ENCODE peak calls at places on chromosomes 11 and 22, in four cellular contexts. One of them, this sample, is unnamed.

GRCh38 chr11:8022876-8023275 is 35.7 kb downstream of the EIF3F start:
- DNase-seq in thoracic aorta: no peak
- DNase-seq in endodermal cell: no peak
- DNase-seq in heart left ventricle: no peak
- DNase-seq in this sample: no peak

GRCh38 chr11:104134760-104135159 is 29.2 kb downstream of the PDGFD start:
- DNase-seq in heart left ventricle: no peak
- DNase-seq in thoracic aorta: no peak
- DNase-seq in endodermal cell: no peak
- DNase-seq in this sample: no peak

GRCh38 chr22:47022075-47022473 is 259.6 kb downstream of the TBC1D22A start:
- DNase-seq in thoracic aorta: no peak
- DNase-seq in heart left ventricle: no peak
- DNase-seq in endodermal cell: no peak
- DNase-seq in this sample: no peak

GRCh38 chr22:26536056-26536761 is 23.9 kb upstream of the TFIP11 start:
- DNase-seq in endodermal cell: no peak
- DNase-seq in thoracic aorta: no peak
- DNase-seq in heart left ventricle: no peak
- DNase-seq in this sample: no peak

GRCh38 chr11:133560467-133560866 is 28.2 kb upstream of the OPCML start:
- DNase-seq in thoracic aorta: no peak
- DNase-seq in endodermal cell: no peak
- DNase-seq in heart left ventricle: no peak
- DNase-seq in this sample: no peak

GRCh38 chr11:8224161-8224591 is 39.5 kb downstream of the LMO1 start:
- DNase-seq in heart left ventricle: no peak
- DNase-seq in thoracic aorta: no peak
- DNase-seq in endodermal cell: no peak
- DNase-seq in this sample: no peak

GRCh38 chr22:37060801-37061610 is 9.5 kb downstream of the KCTD17 start:
- DNase-seq in heart left ventricle: no peak
- DNase-seq in thoracic aorta: no peak
- DNase-seq in endodermal cell: no peak
- DNase-seq in this sample: no peak

GRCh38 chr22:47356433-47357011 is 594.1 kb downstream of the TBC1D22A start:
- DNase-seq in endodermal cell: no peak
- DNase-seq in heart left ventricle: no peak
- DNase-seq in thoracic aorta: no peak
- DNase-seq in this sample: peak; percentile 73

GRCh38 chr22:37340331-37341262 is 58.3 kb downstream of the CYTH4 start:
- DNase-seq in thoracic aorta: no peak
- DNase-seq in heart left ventricle: no peak
- DNase-seq in endodermal cell: peak; percentile 78
- DNase-seq in this sample: no peak

GRCh38 chr22:24525416-24526037 is 29.4 kb downstream of the GUCD1 start:
- DNase-seq in heart left ventricle: peak; percentile 66
- DNase-seq in thoracic aorta: peak; percentile 28
- DNase-seq in endodermal cell: peak; percentile 95
- DNase-seq in this sample: peak; percentile 73

GRCh38 chr11:130522284-130522961 is 74.0 kb downstream of the ADAMTS15 start:
- DNase-seq in endodermal cell: peak; percentile 95
- DNase-seq in heart left ventricle: peak; percentile 93
- DNase-seq in thoracic aorta: peak; percentile 85
- DNase-seq in this sample: peak; percentile 83

GRCh38 chr22:47328550-47329243 is 566.2 kb downstream of the TBC1D22A start:
- DNase-seq in thoracic aorta: no peak
- DNase-seq in endodermal cell: no peak
- DNase-seq in heart left ventricle: no peak
- DNase-seq in this sample: no peak

GRCh38 chr11:109644158-109644557 is 222.2 kb downstream of the C11orf87 start:
- DNase-seq in endodermal cell: no peak
- DNase-seq in heart left ventricle: peak; percentile 57
- DNase-seq in thoracic aorta: no peak
- DNase-seq in this sample: peak; percentile 11

GRCh38 chr11:108635106-108635505 is 29.8 kb upstream of the DDX10 start:
- DNase-seq in heart left ventricle: no peak
- DNase-seq in thoracic aorta: no peak
- DNase-seq in endodermal cell: no peak
- DNase-seq in this sample: no peak

GRCh38 chr22:25749420-25750169 is 7.6 kb downstream of the MYO18B start:
- DNase-seq in thoracic aorta: no peak
- DNase-seq in endodermal cell: no peak
- DNase-seq in heart left ventricle: no peak
- DNase-seq in this sample: no peak

GRCh38 chr11:86955674-86956522 is 703 bp upstream of the FZD4 start:
- DNase-seq in thoracic aorta: peak; percentile 38
- DNase-seq in endodermal cell: peak; percentile 94
- DNase-seq in heart left ventricle: peak; percentile 90
- DNase-seq in this sample: peak; percentile 87

GRCh38 chr11:121437018-121437685 is 15.0 kb upstream of the SORL1 start:
- DNase-seq in thoracic aorta: no peak
- DNase-seq in heart left ventricle: no peak
- DNase-seq in endodermal cell: no peak
- DNase-seq in this sample: no peak

GRCh38 chr11:124879999-124880611 is 14.9 kb downstream of the ROBO3 start:
- DNase-seq in thoracic aorta: no peak
- DNase-seq in endodermal cell: peak; percentile 32
- DNase-seq in heart left ventricle: peak; percentile 18
- DNase-seq in this sample: no peak

GRCh38 chr11:111604392-111605009 is 2.3 kb downstream of the SIK2 start:
- DNase-seq in endodermal cell: no peak
- DNase-seq in thoracic aorta: no peak
- DNase-seq in heart left ventricle: no peak
- DNase-seq in this sample: no peak

GRCh38 chr11:59545179-59546020 is 34.1 kb downstream of the OR4D9 start:
- DNase-seq in thoracic aorta: no peak
- DNase-seq in heart left ventricle: no peak
- DNase-seq in endodermal cell: no peak
- DNase-seq in this sample: no peak

GRCh38 chr11:65965986-65966762 is 4.6 kb downstream of the SART1 start:
- DNase-seq in thoracic aorta: no peak
- DNase-seq in endodermal cell: no peak
- DNase-seq in heart left ventricle: no peak
- DNase-seq in this sample: no peak

GRCh38 chr11:79054636-79055035 is 386.2 kb downstream of the TENM4 start:
- DNase-seq in thoracic aorta: no peak
- DNase-seq in heart left ventricle: no peak
- DNase-seq in endodermal cell: no peak
- DNase-seq in this sample: no peak

GRCh38 chr11:46600162-46600561 is 6.3 kb upstream of the AMBRA1 start:
- DNase-seq in thoracic aorta: no peak
- DNase-seq in endodermal cell: no peak
- DNase-seq in heart left ventricle: no peak
- DNase-seq in this sample: no peak

GRCh38 chr11:119664063-119664572 is 64.9 kb downstream of the NECTIN1 start:
- DNase-seq in endodermal cell: no peak
- DNase-seq in thoracic aorta: no peak
- DNase-seq in heart left ventricle: no peak
- DNase-seq in this sample: peak; percentile 87

GRCh38 chr22:49514656-49515055 is 313.0 kb downstream of the BRD1 start:
- DNase-seq in heart left ventricle: no peak
- DNase-seq in endodermal cell: peak; percentile 34
- DNase-seq in thoracic aorta: no peak
- DNase-seq in this sample: no peak

GRCh38 chr22:48398181-48398905 is 1429.3 kb downstream of the BRD1 start:
- DNase-seq in heart left ventricle: no peak
- DNase-seq in thoracic aorta: no peak
- DNase-seq in endodermal cell: no peak
- DNase-seq in this sample: no peak

GRCh38 chr22:18120941-18121340 is 10.3 kb downstream of the TUBA8 start:
- DNase-seq in heart left ventricle: no peak
- DNase-seq in endodermal cell: no peak
- DNase-seq in thoracic aorta: no peak
- DNase-seq in this sample: no peak

GRCh38 chr11:87722756-87723599 is 452.3 kb downstream of the RAB38 start:
- DNase-seq in heart left ventricle: no peak
- DNase-seq in endodermal cell: peak; percentile 75
- DNase-seq in thoracic aorta: no peak
- DNase-seq in this sample: peak; percentile 47

GRCh38 chr11:13551834-13552233 is 56.0 kb upstream of the PTH start:
- DNase-seq in heart left ventricle: no peak
- DNase-seq in endodermal cell: no peak
- DNase-seq in thoracic aorta: no peak
- DNase-seq in this sample: no peak
- H3K27ac ChIP-seq in heart left ventricle: no peak overlapping the region
- H3K27ac ChIP-seq in endodermal cell: no peak overlapping the region
- H3K27ac ChIP-seq in thoracic aorta: no peak overlapping the region
- H3K27ac ChIP-seq in this sample: no peak overlapping the region

DNA sequence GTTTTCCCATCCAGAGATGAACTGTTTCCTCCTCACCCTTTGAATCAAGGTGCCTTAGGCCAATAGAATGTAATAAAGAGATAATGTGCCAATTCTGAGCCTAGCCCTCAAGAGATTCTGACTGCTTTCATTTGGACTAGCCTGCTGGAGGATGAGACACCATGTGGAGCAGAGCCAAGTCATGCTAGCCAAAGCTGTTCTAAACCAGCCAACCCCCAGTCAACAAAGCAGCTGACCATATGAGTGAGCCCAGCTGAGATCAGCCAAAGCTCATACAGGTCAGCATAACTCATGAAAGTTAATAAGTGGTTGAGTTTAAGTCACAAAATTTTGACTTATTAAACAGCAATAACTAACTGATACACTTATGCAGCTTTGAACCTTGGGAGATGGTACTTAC is 66.7 kb upstream of the DBX1 start:
- DNase-seq in endodermal cell: no peak
- DNase-seq in heart left ventricle: no peak
- DNase-seq in thoracic aorta: no peak
- DNase-seq in this sample: no peak
- H3K4me3 ChIP-seq in endodermal cell: no peak overlapping the region
- H3K4me3 ChIP-seq in heart left ventricle: no peak overlapping the region
- H3K4me3 ChIP-seq in thoracic aorta: no peak overlapping the region
- H3K4me3 ChIP-seq in this sample: no peak overlapping the region

DNA sequence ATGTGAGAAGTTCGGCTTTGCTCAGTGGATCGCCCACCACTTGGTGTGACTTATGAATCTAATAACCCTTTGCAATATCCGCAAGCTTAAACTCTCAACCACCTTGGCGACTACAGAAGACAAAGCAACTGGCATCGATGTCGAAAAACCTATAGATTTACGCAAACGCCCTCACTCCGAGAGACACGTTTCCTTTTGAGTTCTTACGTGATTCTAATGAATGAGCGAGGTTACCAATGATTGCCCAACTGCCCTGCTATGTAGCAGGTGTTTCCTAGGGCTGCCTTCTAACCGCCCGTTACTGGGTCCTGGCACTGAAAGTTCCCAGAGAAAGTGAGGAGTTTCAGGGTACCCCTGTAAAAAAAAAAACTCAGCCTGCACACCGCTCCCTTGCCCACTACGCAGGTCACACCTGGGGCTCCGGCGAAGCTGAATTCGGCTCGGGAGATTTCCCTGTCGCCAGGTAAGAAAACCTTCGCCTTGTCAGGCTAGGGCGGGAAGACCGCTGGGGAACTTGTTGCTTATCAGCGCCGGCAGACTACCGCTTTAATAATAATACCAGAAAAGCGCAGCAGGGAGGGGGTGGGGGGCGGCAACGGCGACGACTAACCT is 21.4 kb upstream of the BDNF start:
- DNase-seq in endodermal cell: no peak
- DNase-seq in heart left ventricle: no peak
- DNase-seq in thoracic aorta: no peak
- DNase-seq in this sample: no peak
- H3K27me3 ChIP-seq in endodermal cell: peaks cover 96% of the 10 kb centered on the region
- H3K27me3 ChIP-seq in heart left ventricle: peaks cover 23% of the 10 kb centered on the region
- H3K27me3 ChIP-seq in thoracic aorta: peaks cover 9% of the 10 kb centered on the region
- H3K27me3 ChIP-seq in this sample: peaks cover 44% of the 10 kb centered on the region

DNA sequence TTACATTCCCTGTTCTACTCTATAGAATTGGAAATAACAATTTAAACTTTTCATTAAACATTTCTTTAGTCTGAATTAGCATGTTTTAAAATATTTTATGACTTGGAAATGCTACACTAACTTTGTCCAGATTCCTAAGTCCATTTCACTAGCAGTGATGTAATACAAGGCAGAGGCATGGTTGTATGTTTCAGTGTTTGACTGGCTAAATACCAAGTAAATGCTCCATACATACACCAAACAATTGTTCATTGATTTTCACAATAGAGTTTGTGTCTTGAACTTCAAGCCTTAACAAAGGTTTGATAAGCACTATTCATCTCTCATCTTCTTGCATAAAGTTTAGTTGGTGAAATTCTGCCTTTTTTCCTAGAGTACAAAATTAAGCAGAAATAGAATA is 13.5 kb downstream of the ZBED5 start:
- DNase-seq in heart left ventricle: no peak
- DNase-seq in endodermal cell: no peak
- DNase-seq in thoracic aorta: no peak
- DNase-seq in this sample: no peak
- H3K27ac ChIP-seq in heart left ventricle: no peak overlapping the region
- H3K27ac ChIP-seq in endodermal cell: no peak overlapping the region
- H3K27ac ChIP-seq in thoracic aorta: no peak overlapping the region
- H3K27ac ChIP-seq in this sample: no peak overlapping the region

GRCh38 chr11:45472713-45473317 is 186.7 kb upstream of the SYT13 start:
- DNase-seq in endodermal cell: no peak
- DNase-seq in heart left ventricle: no peak
- DNase-seq in thoracic aorta: no peak
- DNase-seq in this sample: no peak
- H3K4me3 ChIP-seq in endodermal cell: no peak overlapping the region
- H3K4me3 ChIP-seq in heart left ventricle: no peak overlapping the region
- H3K4me3 ChIP-seq in thoracic aorta: no peak overlapping the region
- H3K4me3 ChIP-seq in this sample: no peak overlapping the region

GRCh38 chr11:64441127-64441526 is 82.2 kb downstream of the RPS6KA4 start:
- DNase-seq in thoracic aorta: no peak
- DNase-seq in endodermal cell: peak; percentile 24
- DNase-seq in heart left ventricle: no peak
- DNase-seq in this sample: no peak
- H3K27me3 ChIP-seq in thoracic aorta: no peaks in the 10 kb centered on the region
- H3K27me3 ChIP-seq in endodermal cell: no peaks in the 10 kb centered on the region
- H3K27me3 ChIP-seq in heart left ventricle: peaks cover 2% of the 10 kb centered on the region
- H3K27me3 ChIP-seq in this sample: no peaks in the 10 kb centered on the region